ENCODE peak calls at places on chromosomes 12 and 14, in six cellular contexts. Y is mucosa of descending colon, Z is foreskin fibroblast, I is AG09309, N is sigmoid colon, G is bronchial epithelial cell. K is an unnamed sample.

GRCh38 chr14:96167224-96168148 is 37.2 kb upstream of the BDKRB2 start:
- DNase-seq in Y (no peak), Z (peak; percentile 89), I (peak; percentile 72), N (peak; percentile 51), G (peak; percentile 83), K (peak; percentile 39)

GRCh38 chr12:18799140-18799446 is 61.2 kb downstream of the CAPZA3 start:
- DNase-seq in Y (no peak), Z (no peak), I (no peak), N (no peak), G (no peak), K (no peak)

GRCh38 chr12:16473610-16474326 is 126.3 kb downstream of the MGST1 start:
- DNase-seq in Y (no peak), Z (peak; percentile 35), I (no peak), N (no peak), G (peak; percentile 80), K (peak; percentile 75)

GRCh38 chr12:121858662-121859572 is at the start of gene HPD:
- DNase-seq in Y (peak; percentile 72), Z (peak; percentile 89), I (peak; percentile 42), N (peak; percentile 92), G (peak; percentile 61), K (peak; percentile 88)

GRCh38 chr12:108399514-108399913 is 60.4 kb upstream of the CMKLR1 start:
- DNase-seq in Y (no peak), Z (no peak), I (no peak), N (peak; percentile 93), G (no peak), K (no peak)

GRCh38 chr12:113119980-113120669 is 15.4 kb downstream of the RASAL1 start:
- DNase-seq in Y (no peak), Z (no peak), I (no peak), N (no peak), G (no peak), K (no peak)

GRCh38 chr12:71092290-71092689 is 65.5 kb downstream of the TSPAN8 start:
- DNase-seq in Y (no peak), Z (peak; percentile 45), I (no peak), N (no peak), G (peak; percentile 61), K (no peak)

GRCh38 chr14:29896354-29896768 is 31.3 kb downstream of the PRKD1 start:
- DNase-seq in Y (no peak), Z (no peak), I (no peak), N (no peak), G (no peak), K (no peak)

GRCh38 chr12:81015510-81015909 is 62.4 kb upstream of the ACSS3 start:
- DNase-seq in Y (no peak), Z (no peak), I (no peak), N (no peak), G (no peak), K (no peak)

GRCh38 chr12:6697584-6698351 is 2.8 kb downstream of the PIANP start:
- DNase-seq in Y (no peak), Z (peak; percentile 86), I (peak; percentile 21), N (peak; percentile 42), G (peak; percentile 45), K (peak; percentile 70)

GRCh38 chr12:10088955-10089354 is 9.8 kb downstream of the CLEC1A start:
- DNase-seq in Y (no peak), Z (no peak), I (no peak), N (no peak), G (no peak), K (no peak)

GRCh38 chr12:106220561-106220960 is 27.3 kb downstream of the CKAP4 start:
- DNase-seq in Y (no peak), Z (no peak), I (no peak), N (no peak), G (no peak), K (no peak)

GRCh38 chr12:68358532-68359485 is 26.6 kb upstream of the MDM1 start:
- DNase-seq in Y (no peak), Z (peak; percentile 87), I (peak; percentile 65), N (peak; percentile 80), G (peak; percentile 68), K (peak; percentile 90)

GRCh38 chr14:61696753-61697318 is 1.5 kb downstream of the HIF1A start:
- DNase-seq in Y (no peak), Z (no peak), I (no peak), N (no peak), G (no peak), K (peak; percentile 70)

GRCh38 chr12:81187686-81188085 is 109.8 kb downstream of the ACSS3 start:
- DNase-seq in Y (no peak), Z (no peak), I (no peak), N (no peak), G (peak; percentile 77), K (no peak)

GRCh38 chr12:11946161-11946560 is 124.6 kb upstream of the BCL2L14 start:
- DNase-seq in Y (no peak), Z (no peak), I (no peak), N (no peak), G (no peak), K (no peak)

GRCh38 chr12:119512772-119513497 is 80.6 kb upstream of the TMEM233 start:
- DNase-seq in Y (no peak), Z (peak; percentile 10), I (no peak), N (no peak), G (no peak), K (peak; percentile 19)

GRCh38 chr14:101072945-101073597 is 169.5 kb upstream of the RTL1 start:
- DNase-seq in Y (peak; percentile 77), Z (peak; percentile 97), I (peak; percentile 87), N (peak; percentile 72), G (peak; percentile 96), K (peak; percentile 95)

GRCh38 chr14:53971501-53971900 is 14.9 kb upstream of the BMP4 start:
- DNase-seq in Y (no peak), Z (no peak), I (no peak), N (no peak), G (no peak), K (no peak)

GRCh38 chr14:65958664-65959562 is 527.3 kb upstream of the CCDC196 start:
- DNase-seq in Y (no peak), Z (peak; percentile 45), I (no peak), N (no peak), G (peak; percentile 40), K (peak; percentile 56)

GRCh38 chr14:37081220-37081619 is 91.2 kb downstream of the SLC25A21 start:
- DNase-seq in Y (no peak), Z (peak; percentile 10), I (no peak), N (no peak), G (peak; percentile 99), K (no peak)

GRCh38 chr14:96297000-96297399 is 41.0 kb downstream of the BDKRB1 start:
- DNase-seq in Y (no peak), Z (peak; percentile 32), I (no peak), N (no peak), G (peak; percentile 28), K (peak; percentile 34)

GRCh38 chr14:50045039-50045711 is 71.2 kb downstream of the VCPKMT start:
- DNase-seq in Y (peak; percentile 96), Z (peak; percentile 91), I (peak; percentile 63), N (peak; percentile 91), G (peak; percentile 66), K (peak; percentile 82)
- H3K4me3 ChIP-seq in Y (no peak overlapping the region), Z (no peak overlapping the region), I (no peak overlapping the region), N (no peak overlapping the region), G (no peak overlapping the region), K (no peak overlapping the region)

GRCh38 chr14:38363217-38363616 is 107.3 kb upstream of the CLEC14A start:
- DNase-seq in Y (no peak), Z (no peak), I (no peak), N (no peak), G (no peak), K (no peak)

GRCh38 chr14:38367922-38368321 is 112.0 kb upstream of the CLEC14A start:
- DNase-seq in Y (no peak), Z (no peak), I (no peak), N (no peak), G (no peak), K (no peak)

DNA sequence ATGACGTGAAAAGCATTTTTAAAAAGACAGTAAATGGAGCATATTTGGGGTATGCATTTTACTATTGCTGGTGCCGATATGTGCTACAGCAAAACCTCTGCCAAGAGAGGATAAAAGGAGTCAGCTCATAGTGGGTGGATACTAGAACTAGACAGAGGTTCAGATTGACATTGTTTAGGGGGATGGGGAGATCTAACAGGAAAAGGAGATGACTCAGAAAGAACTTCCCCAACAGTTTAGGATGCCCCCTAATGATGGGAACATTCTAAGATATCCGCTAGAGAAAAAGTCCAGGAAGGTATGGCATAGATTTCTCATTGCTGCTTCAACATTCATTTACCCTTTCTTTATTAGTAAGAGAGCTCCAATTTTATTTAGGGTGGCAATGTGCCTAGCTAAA is 110.5 kb upstream of the CLEC14A start:
- DNase-seq in Y (no peak), Z (peak; percentile 25), I (no peak), N (no peak), G (no peak), K (peak; percentile 65)
- TF ChIP-seq CTCF in Y (no peak), Z (no peak), I (no peak), N (no peak), G (no peak), K (no peak)

GRCh38 chr14:105085766-105086165 is 20.5 kb upstream of the GPR132 start:
- DNase-seq in Y (peak; percentile 45), Z (no peak), I (no peak), N (peak; percentile 60), G (no peak), K (no peak)

GRCh38 chr14:105087308-105087962 is 22.2 kb upstream of the GPR132 start:
- DNase-seq in Y (peak; percentile 57), Z (peak; percentile 74), I (no peak), N (peak; percentile 80), G (peak; percentile 80), K (peak; percentile 42)

GRCh38 chr14:105084741-105085571 is 19.7 kb upstream of the GPR132 start:
- DNase-seq in Y (peak; percentile 44), Z (no peak), I (no peak), N (peak; percentile 61), G (no peak), K (no peak)

GRCh38 chr14:105087963-105088811 is 23.0 kb upstream of the GPR132 start:
- DNase-seq in Y (peak; percentile 72), Z (peak; percentile 90), I (no peak), N (peak; percentile 74), G (peak; percentile 39), K (peak; percentile 61)

DNA sequence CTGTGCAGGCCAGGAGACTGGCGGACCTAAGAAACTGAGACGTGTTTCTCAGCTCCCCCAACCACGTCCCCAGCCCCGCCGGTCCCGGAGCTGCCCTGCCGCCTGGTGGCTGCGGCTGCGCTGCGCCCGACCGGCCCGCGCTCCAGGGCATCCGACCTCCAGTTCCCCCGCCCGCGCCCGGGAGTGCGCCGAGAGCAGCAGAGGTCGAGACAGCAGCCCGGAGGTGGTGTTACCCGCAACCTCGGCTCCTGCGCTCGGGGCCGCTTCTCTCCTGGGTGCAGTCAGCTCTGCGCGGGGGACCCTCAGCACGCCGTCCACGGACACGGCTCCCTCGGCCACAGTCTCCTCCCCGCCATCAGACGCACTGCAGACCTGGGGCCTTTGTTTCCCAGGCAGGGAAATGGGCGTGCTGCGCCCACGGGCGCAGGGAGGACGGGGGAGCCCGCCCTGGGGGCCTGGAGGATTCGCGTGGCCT is 21.6 kb upstream of the GPR132 start:
- DNase-seq in Y (peak; percentile 85), Z (peak; percentile 91), I (no peak), N (peak; percentile 89), G (peak; percentile 57), K (peak; percentile 65)
- H3K4me3 ChIP-seq in Y (peak overlapping the region; percentile 10), Z (peak overlapping the region; percentile 72), I (peak overlapping the region; percentile 85), N (peak overlapping the region; percentile 59), G (peak overlapping the region; percentile 54), K (peak overlapping the region; percentile 52)

GRCh38 chr12:130754234-130755001 is 38.3 kb upstream of the RIMBP2 start:
- DNase-seq in Y (no peak), Z (no peak), I (no peak), N (peak; percentile 13), G (no peak), K (no peak)

GRCh38 chr12:130747867-130748740 is 32.0 kb upstream of the RIMBP2 start:
- DNase-seq in Y (no peak), Z (peak; percentile 80), I (peak; percentile 28), N (peak; percentile 76), G (peak; percentile 39), K (peak; percentile 73)

GRCh38 chr12:130748786-130749185 is 32.7 kb upstream of the RIMBP2 start:
- DNase-seq in Y (no peak), Z (no peak), I (no peak), N (no peak), G (no peak), K (no peak)

GRCh38 chr12:130752692-130753230 is 36.7 kb upstream of the RIMBP2 start:
- DNase-seq in Y (no peak), Z (no peak), I (no peak), N (peak; percentile 35), G (no peak), K (no peak)
- TF ChIP-seq CTCF in Y (no peak), Z (no peak), I (no peak), N (no peak), G (no peak), K (no peak)

K was measured in fibroblast of pulmonary artery.